ENCODE peak calls at places on chromosomes 2 and 18, in six cellular contexts. K is pancreas, J is spleen, G is cardiac muscle cell, B is A549, Z is SJCRH30. W is an unnamed sample.

GRCh38 chr2:237500681-237501424 is 13.8 kb downstream of the MLPH start:
- DNase-seq in K (no peak), Z (no peak), G (no peak), B (peak; percentile 99), J (no peak), W (no peak)

GRCh38 chr18:79191956-79192355 is 122.8 kb downstream of the ATP9B start:
- DNase-seq in G (no peak), J (no peak), B (no peak), K (no peak), Z (no peak), W (no peak)

GRCh38 chr2:1634681-1635341 is 109.5 kb downstream of the PXDN start:
- DNase-seq in J (no peak), B (no peak), G (no peak), Z (no peak), K (no peak), W (no peak)

GRCh38 chr2:64750817-64751285 is 97.1 kb upstream of the SERTAD2 start:
- DNase-seq in G (peak; percentile 100), K (peak; percentile 94), Z (peak; percentile 100), B (peak; percentile 100), J (peak; percentile 99), W (no peak)

GRCh38 chr2:237474931-237475703 is 11.9 kb upstream of the MLPH start:
- DNase-seq in Z (peak; percentile 87), B (peak; percentile 85), G (peak; percentile 92), J (peak; percentile 94), K (peak; percentile 95), W (peak; percentile 69)

GRCh38 chr18:40932862-40933261 is 1022.2 kb upstream of the PIK3C3 start:
- DNase-seq in Z (no peak), J (no peak), K (no peak), G (no peak), B (no peak), W (no peak)

GRCh38 chr2:104412384-104412783 is 441.5 kb upstream of the POU3F3 start:
- DNase-seq in J (no peak), Z (peak; percentile 52), G (peak; percentile 56), K (no peak), B (peak; percentile 35), W (no peak)

GRCh38 chr2:47147011-47147410 is 8.1 kb downstream of the STPG4 start:
- DNase-seq in B (no peak), Z (no peak), J (no peak), K (no peak), G (no peak), W (no peak)

GRCh38 chr18:76447268-76447890 is 47.7 kb downstream of the ZNF516 start:
- DNase-seq in G (no peak), Z (no peak), J (peak; percentile 76), K (no peak), B (no peak), W (no peak)

GRCh38 chr2:1701556-1702185 is 42.6 kb downstream of the PXDN start:
- DNase-seq in B (no peak), G (peak; percentile 27), K (no peak), Z (no peak), J (no peak), W (no peak)

GRCh38 chr18:49560277-49561126 is 1.4 kb upstream of the LIPG start:
- DNase-seq in K (peak; percentile 66), B (no peak), J (no peak), Z (no peak), G (no peak), W (no peak)

GRCh38 chr2:57696016-57696415 is 350.6 kb upstream of the VRK2 start:
- DNase-seq in K (no peak), G (no peak), Z (peak; percentile 78), J (no peak), B (peak; percentile 14), W (no peak)

GRCh38 chr18:13612111-13612997 is 114.0 kb downstream of the FAM210A start:
- DNase-seq in K (no peak), Z (no peak), G (no peak), J (peak; percentile 88), B (no peak), W (no peak)

GRCh38 chr18:2914185-2914584 is 67.4 kb downstream of the EMILIN2 start:
- DNase-seq in J (no peak), B (no peak), G (peak; percentile 29), Z (peak; percentile 21), K (no peak), W (peak; percentile 31)

GRCh38 chr2:203500951-203501350 is 34.1 kb downstream of the RAPH1 start:
- DNase-seq in Z (no peak), J (no peak), B (no peak), G (no peak), K (no peak), W (no peak)

GRCh38 chr2:151760139-151760650 is 25.9 kb upstream of the NEB start:
- DNase-seq in Z (no peak), K (no peak), B (no peak), J (no peak), G (no peak), W (peak; percentile 96)

GRCh38 chr2:195118276-195118675 is 538.8 kb upstream of the SLC39A10 start:
- DNase-seq in J (no peak), Z (no peak), B (no peak), K (no peak), G (no peak), W (no peak)

GRCh38 chr2:33069894-33070651 is 123.3 kb downstream of the LTBP1 start:
- DNase-seq in J (no peak), G (no peak), Z (peak; percentile 54), B (peak; percentile 97), K (no peak), W (peak; percentile 60)

GRCh38 chr2:160356485-160356884 is 137.1 kb downstream of the RBMS1 start:
- DNase-seq in J (no peak), Z (no peak), B (no peak), G (no peak), K (no peak), W (no peak)

GRCh38 chr2:191580581-191580980 is 97.4 kb upstream of the NABP1 start:
- DNase-seq in Z (no peak), J (no peak), G (no peak), K (no peak), B (no peak), W (no peak)

GRCh38 chr2:47695800-47696477 is 87.0 kb upstream of the MSH6 start:
- DNase-seq in B (no peak), J (no peak), Z (no peak), K (no peak), G (no peak), W (no peak)

GRCh38 chr18:70415823-70416488 is 127.1 kb downstream of the SOCS6 start:
- DNase-seq in Z (no peak), K (no peak), G (no peak), J (no peak), B (no peak), W (no peak)

GRCh38 chr2:29562896-29563295 is 358.5 kb downstream of the ALK start:
- DNase-seq in K (no peak), B (no peak), J (no peak), Z (peak; percentile 49), G (no peak), W (no peak)

GRCh38 chr2:59074071-59074470 is 832.9 kb upstream of the FANCL start:
- DNase-seq in B (no peak), J (no peak), K (no peak), Z (no peak), G (no peak), W (no peak)
- H3K4me3 ChIP-seq in B (no peak overlapping the region), J (no peak overlapping the region), K (no peak overlapping the region), Z (no peak overlapping the region), G (no peak overlapping the region), W (no peak overlapping the region)

GRCh38 chr2:168211664-168212163 is 35.7 kb downstream of the STK39 start:
- DNase-seq in Z (no peak), G (no peak), K (no peak), B (no peak), J (no peak), W (no peak)

GRCh38 chr2:168210898-168211570 is 36.4 kb downstream of the STK39 start:
- DNase-seq in K (no peak), G (no peak), J (no peak), B (peak; percentile 89), Z (no peak), W (no peak)

GRCh38 chr2:168208652-168209051 is 38.7 kb downstream of the STK39 start:
- DNase-seq in G (no peak), J (no peak), Z (no peak), B (no peak), K (no peak), W (no peak)

GRCh38 chr2:168212167-168212566 is 35.2 kb downstream of the STK39 start:
- DNase-seq in G (no peak), J (no peak), Z (no peak), K (no peak), B (no peak), W (no peak)

DNA sequence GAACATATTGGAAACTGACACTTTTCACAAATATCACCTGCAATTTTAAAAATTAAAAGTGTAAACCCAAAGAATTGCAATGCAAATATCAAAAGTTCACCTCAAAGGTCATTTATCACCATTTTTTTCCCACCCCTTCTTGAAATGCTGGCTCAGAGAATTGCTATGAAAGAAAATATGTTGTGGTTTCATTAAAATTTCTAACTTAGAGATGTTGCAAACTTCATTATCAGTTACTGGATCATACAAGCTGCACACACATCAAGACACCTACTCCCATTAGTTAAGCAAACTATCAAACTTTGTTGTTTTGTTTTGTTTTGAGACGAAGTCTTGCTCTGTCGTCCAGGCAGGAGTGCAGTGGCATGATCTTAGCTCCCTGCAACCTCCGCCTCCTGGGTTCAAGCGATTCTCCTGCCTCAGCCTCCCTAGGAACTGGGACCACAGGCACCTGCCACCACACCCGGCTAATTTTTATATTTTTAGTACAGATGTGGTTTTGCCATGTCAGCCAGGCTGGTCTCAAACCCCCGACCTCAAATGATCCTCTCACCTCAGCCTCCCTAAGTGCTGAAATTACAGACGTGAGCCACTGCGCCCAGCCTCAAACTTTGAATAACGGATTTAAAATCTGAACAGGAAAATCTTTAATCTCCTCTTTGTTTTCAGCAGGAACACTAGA is 37.0 kb downstream of the STK39 start:
- DNase-seq in J (no peak), G (no peak), K (no peak), Z (no peak), B (no peak), W (no peak)
- H3K4me3 ChIP-seq in J (no peak overlapping the region), G (no peak overlapping the region), K (peak overlapping the region; percentile 13), Z (no peak overlapping the region), B (no peak overlapping the region), W (no peak overlapping the region)

DNA sequence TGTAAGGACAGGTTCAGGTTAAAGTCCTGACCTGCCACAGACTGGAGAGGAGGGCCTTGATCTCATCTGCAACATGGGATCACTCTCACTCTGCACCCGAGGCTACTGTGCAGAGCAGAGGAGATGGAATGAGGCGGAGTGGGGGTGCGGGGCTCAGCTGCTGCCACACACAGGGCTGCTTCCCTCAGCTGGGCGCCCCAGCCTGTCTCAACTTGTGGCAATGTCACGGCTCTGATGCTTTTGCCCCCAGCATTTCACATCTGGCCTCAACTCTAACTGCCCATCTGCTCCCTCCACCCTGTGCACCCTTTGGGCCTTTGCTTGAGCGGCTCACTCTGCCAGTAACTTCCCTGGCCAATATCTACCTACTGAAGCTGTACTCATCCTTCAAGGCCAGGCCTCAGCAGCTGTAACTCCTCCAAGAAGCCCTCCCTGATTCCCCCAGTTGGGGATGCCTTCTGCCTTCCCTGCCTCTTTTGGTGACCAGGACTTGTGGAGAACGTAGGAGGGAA is 70.3 kb downstream of the POLR1A start:
- DNase-seq in Z (peak; percentile 66), B (no peak), J (peak; percentile 83), G (no peak), K (peak; percentile 48), W (no peak)
- H3K4me3 ChIP-seq in Z (no peak overlapping the region), B (no peak overlapping the region), J (no peak overlapping the region), G (no peak overlapping the region), K (no peak overlapping the region), W (no peak overlapping the region)

DNA sequence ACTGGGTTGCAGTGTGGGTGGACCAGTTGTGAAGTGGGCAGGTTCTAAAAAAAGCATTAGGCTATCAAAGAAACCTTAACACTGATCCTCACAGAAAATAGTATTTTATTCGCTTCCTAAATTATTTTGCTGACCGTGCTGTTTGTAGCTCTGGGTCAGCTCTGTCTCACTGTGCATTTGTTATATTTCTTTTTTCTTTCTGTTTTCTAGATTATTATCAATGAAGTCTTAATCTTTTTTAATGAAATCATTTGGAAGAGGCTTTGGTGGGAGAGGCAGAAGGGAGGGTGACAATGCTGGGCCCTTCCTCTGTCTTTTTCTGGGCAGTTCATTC is 213.6 kb downstream of the PTGR3 start:
- DNase-seq in G (no peak), B (no peak), K (no peak), Z (no peak), J (no peak), W (no peak)
- H3K4me3 ChIP-seq in G (no peak overlapping the region), B (no peak overlapping the region), K (no peak overlapping the region), Z (no peak overlapping the region), J (no peak overlapping the region), W (no peak overlapping the region)